ENCODE peak calls at places on chromosomes 4 and X, in four cellular contexts. N, T, G and F are unnamed samples.

GRCh38 chr4:102620697-102621497 is 119.7 kb downstream of the NFKB1 start:
- DNase-seq in N (peak), T (no peak), G (peak), F (peak)

GRCh38 chr4:100838286-100838685 is 320.5 kb upstream of the EMCN start:
- DNase-seq in N (no peak), T (no peak), G (no peak), F (peak)

GRCh38 chrX:39850630-39851152 is 247.1 kb downstream of the BCOR start:
- DNase-seq in N (no peak), T (peak), G (peak), F (no peak)

GRCh38 chrX:39301041-39301440 is 499.8 kb downstream of the MID1IP1 start:
- DNase-seq in N (no peak), T (no peak), G (no peak), F (no peak)

GRCh38 chr4:48429709-48430474 is 53.3 kb upstream of the SLC10A4 start:
- DNase-seq in N (no peak), T (no peak), G (no peak), F (no peak)

GRCh38 chr4:7761720-7762119 is 177.9 kb downstream of the AFAP1 start:
- DNase-seq in N (peak), T (peak), G (no peak), F (peak)

GRCh38 chrX:112734250-112734649 is 54.5 kb upstream of the LHFPL1 start:
- DNase-seq in N (no peak), T (no peak), G (no peak), F (no peak)

GRCh38 chr4:98617358-98618047 is 40.9 kb downstream of the TSPAN5 start:
- DNase-seq in N (no peak), T (no peak), G (no peak), F (no peak)

GRCh38 chrX:100654256-100654655 is 10.3 kb downstream of the SRPX2 start:
- DNase-seq in N (peak), T (no peak), G (no peak), F (peak)

GRCh38 chr4:108828620-108829019 is 65.8 kb upstream of the ETNPPL start:
- DNase-seq in N (peak), T (no peak), G (no peak), F (no peak)

GRCh38 chrX:63657821-63658220 is 127.2 kb downstream of the ARHGEF9 start:
- DNase-seq in N (peak), T (no peak), G (peak), F (peak)

GRCh38 chr4:42281324-42282020 is 115.8 kb upstream of the SHISA3 start:
- DNase-seq in N (no peak), T (no peak), G (no peak), F (peak)

GRCh38 chrX:131792356-131792749 is 230.7 kb upstream of the STK26 start:
- DNase-seq in N (no peak), T (no peak), G (no peak), F (no peak)

GRCh38 chr4:23237771-23238170 is 545.0 kb downstream of the GBA3 start:
- DNase-seq in N (no peak), T (no peak), G (no peak), F (no peak)

GRCh38 chr4:119207051-119207450 is 5.5 kb upstream of the USP53 start:
- DNase-seq in N (no peak), T (no peak), G (peak), F (no peak)

GRCh38 chrX:153459976-153460375 is 10.4 kb downstream of the HAUS7 start:
- DNase-seq in N (no peak), T (no peak), G (no peak), F (peak)

GRCh38 chr4:181488926-181489325 is 754.3 kb upstream of the TENM3 start:
- DNase-seq in N (no peak), T (no peak), G (no peak), F (no peak)

GRCh38 chr4:78100060-78100459 is 42.9 kb downstream of the FRAS1 start:
- DNase-seq in N (no peak), T (no peak), G (no peak), F (no peak)

GRCh38 chr4:144591401-144591800 is 54.6 kb upstream of the HHIP start:
- DNase-seq in N (peak), T (no peak), G (peak), F (peak)

GRCh38 chr4:176781739-176782100 is 11.0 kb downstream of the VEGFC start:
- DNase-seq in N (no peak), T (no peak), G (no peak), F (peak)

GRCh38 chrX:133391116-133391515 is 24.2 kb downstream of the GPC4 start:
- DNase-seq in N (no peak), T (no peak), G (no peak), F (no peak)

GRCh38 chr4:65461781-65462180 is 208.5 kb downstream of the EPHA5 start:
- DNase-seq in N (no peak), T (no peak), G (no peak), F (no peak)
- TF ChIP-seq CTCF in N (no peak), T (no peak), G (no peak), F (no peak)

DNA sequence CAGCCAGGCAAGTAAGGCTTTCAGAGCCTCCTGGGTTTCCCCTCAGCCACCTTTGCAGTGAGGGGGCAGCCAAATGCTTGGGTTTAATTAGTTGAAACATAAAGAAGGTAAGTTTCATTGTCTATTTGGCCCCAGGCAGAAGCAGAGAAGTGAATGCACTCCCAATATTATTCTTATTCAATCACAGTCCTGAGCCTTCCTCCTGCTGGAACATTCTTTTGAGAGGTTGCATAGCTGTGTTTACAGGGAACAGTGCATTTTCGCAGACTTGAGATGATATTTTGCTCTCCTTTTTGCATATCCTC is 13.9 kb downstream of the SLC2A9 start:
- DNase-seq in N (no peak), T (no peak), G (no peak), F (no peak)
- H3K4me3 ChIP-seq in N (no peak), T (no peak), G (no peak), F (no peak)

GRCh38 chr4:80107374-80107773 is 34.3 kb upstream of the ANTXR2 start:
- DNase-seq in N (no peak), T (no peak), G (no peak), F (no peak)
- TF ChIP-seq CTCF in N (no peak), T (no peak), G (no peak), F (no peak)

GRCh38 chrX:72306085-72306801 is 529 bp upstream of the CITED1 start:
- DNase-seq in N (no peak), T (no peak), G (no peak), F (peak)
- H3K4me3 ChIP-seq in N (no peak), T (no peak), G (peak), F (peak)

GRCh38 chr4:132266374-132266773 is 882.7 kb upstream of the PCDH10 start:
- DNase-seq in N (no peak), T (no peak), G (no peak), F (no peak)
- TF ChIP-seq CTCF in N (no peak), T (no peak), G (no peak), F (no peak)

DNA sequence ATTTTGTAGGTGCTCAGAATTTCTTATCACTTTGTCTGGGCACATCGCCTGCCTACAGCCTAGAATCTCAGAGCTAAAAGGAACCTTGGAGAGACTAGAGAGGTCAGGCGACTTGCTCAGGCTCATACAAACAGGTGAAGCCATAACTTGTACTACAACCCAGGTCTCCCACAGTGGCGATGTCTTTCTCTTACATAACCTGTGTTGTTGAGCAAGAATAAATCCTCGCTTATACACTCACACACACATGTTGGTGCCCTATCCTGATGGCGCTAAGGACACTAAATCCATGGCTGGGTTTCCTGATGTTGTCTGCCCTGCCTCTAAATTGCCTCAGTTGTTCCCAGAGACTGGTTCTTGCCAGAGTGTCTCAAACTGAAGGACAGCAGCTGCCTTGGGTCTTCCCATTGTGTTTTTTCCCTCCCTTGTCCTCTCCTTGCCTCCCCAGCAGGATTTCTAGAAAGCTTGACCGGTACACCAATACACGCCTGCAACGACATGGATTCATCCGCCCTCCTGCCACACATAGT is 1.6 kb downstream of the TSC22D3 start:
- DNase-seq in N (no peak), T (no peak), G (no peak), F (peak)
- H3K4me3 ChIP-seq in N (no peak), T (no peak), G (no peak), F (peak)

GRCh38 chr4:3746701-3747581 is 19.2 kb upstream of the ADRA2C start:
- DNase-seq in N (no peak), T (no peak), G (no peak), F (no peak)

GRCh38 chr4:3749081-3749480 is 17.1 kb upstream of the ADRA2C start:
- DNase-seq in N (no peak), T (no peak), G (no peak), F (no peak)

GRCh38 chr4:3744901-3745300 is 21.3 kb upstream of the ADRA2C start:
- DNase-seq in N (no peak), T (no peak), G (no peak), F (no peak)

GRCh38 chr4:3745886-3746656 is 20.1 kb upstream of the ADRA2C start:
- DNase-seq in N (no peak), T (no peak), G (no peak), F (no peak)

DNA sequence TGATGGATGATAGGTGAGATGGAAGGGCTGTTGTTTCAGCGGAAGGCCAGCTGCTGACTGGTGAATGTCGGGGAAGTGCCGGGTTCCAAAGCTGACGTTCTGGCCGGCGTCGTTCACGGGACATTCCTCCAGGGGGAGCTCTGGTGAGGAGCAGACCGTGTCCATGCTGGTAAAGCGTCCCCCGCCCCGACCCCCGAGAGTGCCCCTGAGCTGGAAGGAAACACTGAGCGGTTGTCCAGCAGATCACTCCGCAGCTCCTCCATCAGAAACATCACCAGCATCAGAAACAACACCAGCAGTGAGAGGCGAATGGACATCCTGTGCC is 18.6 kb upstream of the ADRA2C start:
- DNase-seq in N (no peak), T (no peak), G (no peak), F (no peak)
- TF ChIP-seq CTCF in N (no peak), T (no peak), G (peak), F (no peak)

GRCh38 chr4:109913842-109914241 is 1.2 kb downstream of the EGF start:
- DNase-seq in N (no peak), T (no peak), G (no peak), F (no peak)
- H3K4me3 ChIP-seq in N (no peak), T (no peak), G (no peak), F (no peak)

GRCh38 chrX:151922692-151923091 is 10.0 kb downstream of the MAGEA4 start:
- DNase-seq in N (no peak), T (no peak), G (no peak), F (no peak)

GRCh38 chrX:151920101-151920500 is 7.4 kb downstream of the MAGEA4 start:
- DNase-seq in N (no peak), T (no peak), G (no peak), F (no peak)

GRCh38 chrX:151921292-151921691 is 8.6 kb downstream of the MAGEA4 start:
- DNase-seq in N (no peak), T (no peak), G (no peak), F (no peak)

GRCh38 chrX:151920530-151920929 is 7.8 kb downstream of the MAGEA4 start:
- DNase-seq in N (no peak), T (no peak), G (no peak), F (no peak)

GRCh38 chrX:151921866-151922265 is 9.2 kb downstream of the MAGEA4 start:
- DNase-seq in N (no peak), T (no peak), G (no peak), F (no peak)
- TF ChIP-seq CTCF in N (no peak), T (no peak), G (no peak), F (no peak)

GRCh38 chr4:38078590-38079381 is 118.6 kb downstream of the PTTG2 start:
- DNase-seq in N (peak), T (no peak), G (peak), F (peak)
- H3K4me3 ChIP-seq in N (no peak), T (no peak), G (no peak), F (no peak)